ENCODE peak calls at places on chromosomes 4 and X, in four cellular contexts. Z is mesothelial cell of epicardium, I is heart left ventricle, W is epithelial cell of esophagus. X is an unnamed sample.

GRCh38 chrX:46488712-46489111 is 56.5 kb downstream of the ZNF674 start:
- DNase-seq in Z (no peak), I (no peak), W (no peak), X (no peak)

GRCh38 chr4:41614519-41614918 is 76.6 kb downstream of the LIMCH1 start:
- DNase-seq in Z (no peak), I (no peak), W (no peak), X (no peak)

GRCh38 chr4:85147481-85148076 is 181.1 kb upstream of the WDFY3 start:
- DNase-seq in Z (no peak), I (peak), W (peak), X (peak)

GRCh38 chrX:41384041-41384705 is 50.2 kb downstream of the DDX3X start:
- DNase-seq in Z (no peak), I (peak), W (peak), X (peak)

GRCh38 chrX:13472975-13473665 is 96.3 kb upstream of the EGFL6 start:
- DNase-seq in Z (no peak), I (no peak), W (no peak), X (no peak)

GRCh38 chrX:45351478-45351877 is 150.8 kb upstream of the DIPK2B start:
- DNase-seq in Z (no peak), I (no peak), W (peak), X (no peak)

GRCh38 chr4:84578540-84579409 is 4.2 kb upstream of the CDS1 start:
- DNase-seq in Z (no peak), I (no peak), W (peak), X (no peak)

GRCh38 chr4:105234582-105234981 is 87.9 kb downstream of the TET2 start:
- DNase-seq in Z (no peak), I (no peak), W (no peak), X (no peak)

GRCh38 chr4:170446782-170447181 is 357.0 kb upstream of the AADAT start:
- DNase-seq in Z (no peak), I (no peak), W (no peak), X (no peak)

GRCh38 chrX:136157187-136157586 is 9.9 kb downstream of the FHL1 start:
- DNase-seq in Z (no peak), I (no peak), W (no peak), X (no peak)

GRCh38 chrX:136525738-136526606 is 6.0 kb upstream of the VGLL1 start:
- DNase-seq in Z (no peak), I (peak), W (peak), X (peak)

GRCh38 chr4:37948542-37948941 is 11.7 kb upstream of the PTTG2 start:
- DNase-seq in Z (no peak), I (no peak), W (no peak), X (no peak)

GRCh38 chr4:17027495-17027894 is 129.1 kb upstream of the LDB2 start:
- DNase-seq in Z (no peak), I (no peak), W (peak), X (no peak)

GRCh38 chr4:114077610-114078009 is 98.2 kb upstream of the ARSJ start:
- DNase-seq in Z (no peak), I (no peak), W (peak), X (no peak)

GRCh38 chr4:39062094-39062493 is at the start of gene KLHL5:
- DNase-seq in Z (no peak), I (no peak), W (no peak), X (no peak)

GRCh38 chr4:24793219-24794005 is 2.0 kb upstream of the SOD3 start:
- DNase-seq in Z (no peak), I (no peak), W (peak), X (no peak)

GRCh38 chr4:17447675-17448298 is 64.1 kb downstream of the QDPR start:
- DNase-seq in Z (no peak), I (peak), W (peak), X (no peak)

GRCh38 chr4:152698012-152698499 is 18.3 kb upstream of the TMEM154 start:
- DNase-seq in Z (no peak), I (no peak), W (no peak), X (no peak)

GRCh38 chr4:9925750-9926439 is 95.4 kb downstream of the SLC2A9 start:
- DNase-seq in Z (no peak), I (no peak), W (no peak), X (no peak)

GRCh38 chr4:159016527-159017137 is 86.2 kb upstream of the RAPGEF2 start:
- DNase-seq in Z (no peak), I (no peak), W (no peak), X (no peak)

GRCh38 chr4:77092832-77093800 is 17.3 kb upstream of the CCNI start:
- DNase-seq in Z (no peak), I (no peak), W (peak), X (no peak)